ENCODE peak calls at places on chromosomes 4 and X, in nine cellular contexts. O is left lung; K is ACHN; B is gastrocnemius medialis; P is fibroblast of lung; A is EH; H is NCI-H1436 treated with DMSO at 0.1 percent for 48 hours; D is stimulated activated CD8-positive, alpha-beta memory T cell treated with anti-CD3 and anti-CD28 coated beads, Interleukin-4, amount 100 ng/mL, for 24 hours; S is activated CD8-positive, alpha-beta memory T cell treated with anti-CD3 and anti-CD28 coated beads for 48 hours. Q is an unnamed sample.

GRCh38 chr4:166594326-166594946 is 639.9 kb downstream of the SPOCK3 start:
- DNase-seq in O (no peak), H (peak; percentile 39), K (peak; percentile 55), S (no peak), D (no peak), P (peak; percentile 16), A (peak; percentile 63), B (no peak), Q (peak; percentile 67)

GRCh38 chr4:139789096-139789495 is 123.5 kb downstream of the MGST2 start:
- DNase-seq in A (no peak), D (no peak), P (no peak), H (no peak), S (no peak), K (no peak), O (no peak), B (no peak), Q (no peak)

GRCh38 chr4:105520819-105521790 is 31.3 kb upstream of the ARHGEF38 start:
- DNase-seq in S (no peak), B (no peak), P (peak; percentile 67), D (no peak), A (peak; percentile 46), O (no peak), K (peak; percentile 56), H (no peak), Q (peak; percentile 34)

GRCh38 chr4:183360161-183360919 is 38.1 kb upstream of the CLDN24 start:
- DNase-seq in S (no peak), K (no peak), H (no peak), D (no peak), P (no peak), B (no peak), A (peak; percentile 84), O (no peak), Q (no peak)

GRCh38 chrX:139932077-139932900 is 564 bp downstream of the ATP11C start:
- DNase-seq in O (peak; percentile 40), B (peak; percentile 19), S (peak; percentile 14), H (no peak), K (peak; percentile 40), A (peak; percentile 58), P (peak; percentile 30), D (peak; percentile 28), Q (no peak)

GRCh38 chr4:125316391-125316780 is 1.6 kb downstream of the FAT4 start:
- DNase-seq in B (peak; percentile 26), D (no peak), O (peak; percentile 56), K (peak; percentile 40), S (no peak), A (no peak), P (no peak), H (no peak), Q (no peak)

GRCh38 chr4:21885770-21886169 is 62.8 kb downstream of the KCNIP4 start:
- DNase-seq in O (no peak), S (no peak), B (no peak), H (no peak), P (no peak), D (no peak), A (no peak), K (no peak), Q (no peak)

GRCh38 chr4:183407128-183407585 is 37.3 kb upstream of the CDKN2AIP start:
- DNase-seq in O (peak; percentile 85), A (peak; percentile 74), K (peak; percentile 79), P (peak; percentile 64), D (peak; percentile 88), H (no peak), S (peak; percentile 96), B (peak; percentile 56), Q (peak; percentile 74)

GRCh38 chr4:73127839-73128448 is 58.4 kb upstream of the COX18 start:
- DNase-seq in S (no peak), H (no peak), P (peak; percentile 18), O (no peak), B (no peak), K (peak; percentile 28), D (no peak), A (peak; percentile 30), Q (peak; percentile 47)

GRCh38 chr4:141126769-141127168 is 6.5 kb downstream of the RNF150 start:
- DNase-seq in H (no peak), B (no peak), K (no peak), P (no peak), O (no peak), D (no peak), A (no peak), S (no peak), Q (peak; percentile 46)

GRCh38 chrX:115449742-115450141 is 111.2 kb upstream of the PLS3 start:
- DNase-seq in A (peak; percentile 48), H (no peak), K (no peak), O (peak; percentile 55), P (peak; percentile 66), D (no peak), S (no peak), B (peak; percentile 29), Q (no peak)

GRCh38 chrX:29172880-29173279 is 585.6 kb downstream of the IL1RAPL1 start:
- DNase-seq in D (no peak), O (no peak), B (no peak), H (no peak), A (peak; percentile 1), P (peak; percentile 27), S (no peak), K (no peak), Q (no peak)

GRCh38 chr4:87511500-87511899 is 17.7 kb downstream of the SPARCL1 start:
- DNase-seq in A (no peak), O (no peak), B (no peak), P (no peak), K (no peak), H (no peak), D (no peak), S (no peak), Q (no peak)

GRCh38 chr4:147975902-147976301 is 244.0 kb downstream of the ARHGAP10 start:
- DNase-seq in A (peak; percentile 80), O (no peak), P (no peak), S (no peak), D (no peak), B (no peak), H (no peak), K (no peak), Q (no peak)

GRCh38 chr4:44149242-44149641 is 299.4 kb downstream of the KCTD8 start:
- DNase-seq in O (no peak), A (no peak), B (no peak), K (no peak), P (no peak), D (no peak), H (no peak), S (no peak), Q (no peak)

GRCh38 chr4:3519468-3520264 is 12.6 kb downstream of the LRPAP1 start:
- DNase-seq in O (peak; percentile 19), S (no peak), A (no peak), D (no peak), H (no peak), B (peak; percentile 7), K (no peak), P (no peak), Q (no peak)

GRCh38 chrX:153333271-153333670 is 682 bp upstream of the ZNF275 start:
- DNase-seq in A (peak; percentile 85), B (no peak), K (no peak), D (no peak), S (no peak), H (no peak), P (peak; percentile 39), O (no peak), Q (no peak)

GRCh38 chr4:88737304-88738015 is 39.8 kb upstream of the NAP1L5 start:
- DNase-seq in D (no peak), P (no peak), O (no peak), A (no peak), H (no peak), S (no peak), K (peak; percentile 70), B (peak; percentile 91), Q (peak; percentile 73)

GRCh38 chr4:151599876-151600275 is 160.9 kb downstream of the GATB start:
- DNase-seq in O (no peak), B (no peak), S (no peak), P (peak; percentile 9), K (no peak), H (no peak), A (no peak), D (no peak), Q (no peak)

GRCh38 chrX:141278306-141278705 is 36.0 kb upstream of the SPANXC start:
- DNase-seq in K (peak; percentile 14), B (no peak), S (no peak), A (peak; percentile 9), P (peak; percentile 32), D (no peak), H (no peak), O (no peak), Q (peak; percentile 6)

GRCh38 chrX:94662665-94663064 is 988.7 kb downstream of the FAM133A start:
- DNase-seq in K (peak; percentile 1), O (no peak), B (no peak), A (no peak), D (no peak), S (no peak), P (no peak), H (no peak), Q (no peak)

GRCh38 chrX:7574325-7574724 is 268.6 kb upstream of the VCX start:
- DNase-seq in O (no peak), S (no peak), H (no peak), A (peak; percentile 37), K (peak; percentile 10), B (no peak), P (no peak), D (no peak), Q (no peak)

GRCh38 chr4:132266374-132266773 is 882.7 kb upstream of the PCDH10 start:
- DNase-seq in S (no peak), P (no peak), K (no peak), B (no peak), O (no peak), A (no peak), H (no peak), D (no peak), Q (no peak)

GRCh38 chrX:152810403-152810802 is 20.2 kb downstream of the CETN2 start:
- DNase-seq in B (no peak), K (no peak), A (peak; percentile 20), P (no peak), O (no peak), S (no peak), D (no peak), H (no peak), Q (no peak)

GRCh38 chr4:7822858-7823257 is 116.8 kb downstream of the AFAP1 start:
- DNase-seq in D (no peak), H (no peak), B (no peak), A (no peak), O (no peak), S (no peak), P (no peak), K (peak; percentile 16), Q (no peak)

GRCh38 chr4:10354746-10355145 is 102.5 kb downstream of the ZNF518B start:
- DNase-seq in A (no peak), D (no peak), S (no peak), H (peak; percentile 19), K (no peak), B (no peak), P (no peak), O (no peak), Q (no peak)

GRCh38 chr4:173151496-173151895 is 17.1 kb upstream of the GALNT7 start:
- DNase-seq in K (no peak), O (no peak), H (no peak), P (no peak), D (no peak), S (no peak), A (no peak), B (no peak), Q (peak; percentile 41)

GRCh38 chrX:38898261-38898660 is 97.0 kb downstream of the MID1IP1 start:
- DNase-seq in S (no peak), D (no peak), K (no peak), A (no peak), P (no peak), O (no peak), B (no peak), H (no peak), Q (no peak)

GRCh38 chrX:24231169-24231568 is 81.6 kb downstream of the ZFX start:
- DNase-seq in D (no peak), A (peak; percentile 81), P (peak; percentile 87), S (no peak), B (no peak), H (no peak), K (peak; percentile 47), O (no peak), Q (no peak)

GRCh38 chr4:244471-244870 is 60.8 kb downstream of the ZNF732 start:
- DNase-seq in A (peak; percentile 47), D (peak; percentile 17), B (no peak), S (no peak), K (peak; percentile 29), P (peak; percentile 14), H (no peak), O (no peak), Q (peak; percentile 52)

GRCh38 chr4:120009731-120010130 is 56.9 kb downstream of the MAD2L1 start:
- DNase-seq in A (peak; percentile 70), S (no peak), K (no peak), P (peak; percentile 68), D (no peak), B (no peak), O (no peak), H (no peak), Q (no peak)

Q was measured in G401.